ENCODE peak calls at places on chromosomes 13 and 19, in five cellular contexts. J is cerebellar cortex, L is amniotic epithelial cell, M is EL, U is A673. N is an unnamed sample.

GRCh38 chr13:113192902-113193301 is 15.6 kb downstream of the PCID2 start:
- DNase-seq in J (no peak), L (peak; percentile 82), M (peak; percentile 71), U (no peak), N (no peak)

GRCh38 chr13:39415003-39415402 is 188.0 kb downstream of the LHFPL6 start:
- DNase-seq in J (no peak), L (peak; percentile 37), M (no peak), U (no peak), N (no peak)

GRCh38 chr19:1668339-1669123 is 16.1 kb upstream of the TCF3 start:
- DNase-seq in J (no peak), L (peak; percentile 9), M (peak; percentile 25), U (no peak), N (no peak)

GRCh38 chr13:109737046-109737573 is 49.3 kb downstream of the IRS2 start:
- DNase-seq in J (no peak), L (no peak), M (no peak), U (no peak), N (no peak)

GRCh38 chr19:872266-872951 is 12.9 kb downstream of the CFD start:
- DNase-seq in J (peak; percentile 44), L (peak; percentile 79), M (no peak), U (peak; percentile 93), N (peak; percentile 75)

GRCh38 chr13:40096357-40096911 is 441.0 kb downstream of the COG6 start:
- DNase-seq in J (no peak), L (no peak), M (no peak), U (no peak), N (no peak)

GRCh38 chr13:51643882-51644281 is 59.6 kb downstream of the WDFY2 start:
- DNase-seq in J (no peak), L (peak; percentile 98), M (peak; percentile 92), U (peak; percentile 88), N (no peak)

GRCh38 chr13:71801781-71802180 is 65.2 kb downstream of the DACH1 start:
- DNase-seq in J (peak; percentile 77), L (no peak), M (no peak), U (peak; percentile 63), N (no peak)

GRCh38 chr13:48448963-48449614 is 36.2 kb upstream of the LPAR6 start:
- DNase-seq in J (no peak), L (peak; percentile 71), M (peak; percentile 59), U (peak; percentile 39), N (no peak)

GRCh38 chr19:29964171-29964570 is 22.1 kb downstream of the URI1 start:
- DNase-seq in J (no peak), L (peak; percentile 55), M (no peak), U (peak; percentile 28), N (no peak)

GRCh38 chr19:47280183-47280797 is 5.6 kb downstream of the INAFM1 start:
- DNase-seq in J (peak; percentile 37), L (no peak), M (peak; percentile 30), U (peak; percentile 54), N (peak; percentile 61)

GRCh38 chr19:47158879-47159509 is 28.4 kb downstream of the SAE1 start:
- DNase-seq in J (no peak), L (peak; percentile 59), M (peak; percentile 27), U (no peak), N (no peak)

GRCh38 chr13:74778946-74779345 is 644.7 kb upstream of the KLF12 start:
- DNase-seq in J (no peak), L (no peak), M (peak; percentile 36), U (no peak), N (no peak)

GRCh38 chr19:33871605-33872004 is 74.9 kb downstream of the KCTD15 start:
- DNase-seq in J (no peak), L (no peak), M (no peak), U (no peak), N (no peak)

GRCh38 chr19:35204799-35205732 is 23.5 kb downstream of the FAM187B start:
- DNase-seq in J (no peak), L (no peak), M (no peak), U (no peak), N (no peak)

GRCh38 chr13:50580684-50581305 is 262.7 kb downstream of the DLEU7 start:
- DNase-seq in J (no peak), L (peak; percentile 91), M (peak; percentile 34), U (no peak), N (no peak)

GRCh38 chr19:44753932-44754742 is 5.6 kb downstream of the BCL3 start:
- DNase-seq in J (peak; percentile 25), L (peak; percentile 84), M (peak; percentile 89), U (peak; percentile 50), N (no peak)

GRCh38 chr19:33737704-33738103 is 59.0 kb upstream of the KCTD15 start:
- DNase-seq in J (no peak), L (no peak), M (no peak), U (no peak), N (no peak)

GRCh38 chr19:31220540-31220939 is 128.7 kb downstream of the TSHZ3 start:
- DNase-seq in J (no peak), L (no peak), M (peak; percentile 23), U (peak; percentile 52), N (no peak)

GRCh38 chr13:68347220-68347619 is 1117.1 kb upstream of the PCDH9 start:
- DNase-seq in J (no peak), L (no peak), M (no peak), U (no peak), N (no peak)

GRCh38 chr19:34173145-34173956 is 1.0 kb downstream of the LSM14A start:
- DNase-seq in J (peak; percentile 39), L (peak; percentile 46), M (peak; percentile 62), U (peak; percentile 25), N (peak; percentile 81)

GRCh38 chr19:21705393-21705792 is 62.0 kb downstream of the ZNF100 start:
- DNase-seq in J (no peak), L (no peak), M (no peak), U (no peak), N (no peak)

GRCh38 chr13:42814868-42815267 is 33.5 kb downstream of the FAM216B start:
- DNase-seq in J (no peak), L (peak; percentile 86), M (peak; percentile 71), U (peak; percentile 21), N (no peak)

GRCh38 chr13:110106726-110107125 is 200.2 kb downstream of the COL4A1 start:
- DNase-seq in J (no peak), L (peak; percentile 63), M (no peak), U (no peak), N (no peak)

GRCh38 chr13:52348983-52349780 is 56.8 kb downstream of the THSD1 start:
- DNase-seq in J (no peak), L (peak; percentile 88), M (peak; percentile 83), U (peak; percentile 11), N (no peak)

GRCh38 chr13:29538625-29538976 is 56.9 kb downstream of the SLC7A1 start:
- DNase-seq in J (no peak), L (no peak), M (no peak), U (no peak), N (no peak)

GRCh38 chr13:88183440-88183839 is 512.3 kb downstream of the SLITRK5 start:
- DNase-seq in J (no peak), L (no peak), M (no peak), U (no peak), N (no peak)

GRCh38 chr19:50432221-50432626 is 468 bp upstream of the MYBPC2 start:
- DNase-seq in J (no peak), L (no peak), M (no peak), U (peak; percentile 41), N (peak; percentile 67)

GRCh38 chr13:72255908-72256307 is 388.9 kb upstream of the DACH1 start:
- DNase-seq in J (peak; percentile 11), L (peak; percentile 37), M (peak; percentile 43), U (peak; percentile 35), N (peak; percentile 49)

N was measured in ecto neural progenitor cell.